ENCODE peak calls at places on chromosomes 3 and 15, in seven cellular contexts. M is HCT116, R is psoas muscle, W is GM23338, A is IMR-90, D is mucosa of descending colon, S is heart left ventricle. G is an unnamed sample.

GRCh38 chr15:85730001-85730820 is 64.5 kb downstream of the KLHL25 start:
- DNase-seq in S (peak; percentile 34), R (no peak), A (peak; percentile 71), M (peak; percentile 47), W (peak; percentile 83), D (no peak), G (peak; percentile 70)

GRCh38 chr15:81074773-81075172 is 59.3 kb upstream of the CFAP161 start:
- DNase-seq in M (no peak), D (no peak), A (no peak), R (no peak), S (no peak), W (no peak), G (no peak)

GRCh38 chr15:75696854-75697259 is 15.8 kb downstream of the CSPG4 start:
- DNase-seq in W (no peak), R (no peak), D (no peak), M (no peak), A (no peak), S (no peak), G (no peak)

GRCh38 chr15:74179983-74180688 is 6.6 kb downstream of the ISLR start:
- DNase-seq in M (no peak), A (peak; percentile 37), R (peak; percentile 65), D (peak; percentile 20), S (peak; percentile 49), W (no peak), G (no peak)

GRCh38 chr15:69992326-69992725 is 105.4 kb downstream of the TLE3 start:
- DNase-seq in S (no peak), R (no peak), W (no peak), M (no peak), D (no peak), A (no peak), G (peak; percentile 68)

GRCh38 chr15:101078669-101079323 is 159.6 kb downstream of the LRRK1 start:
- DNase-seq in D (no peak), R (no peak), M (no peak), A (no peak), S (no peak), W (no peak), G (no peak)

GRCh38 chr15:29670945-29671307 is 151.3 kb downstream of the TJP1 start:
- DNase-seq in W (no peak), D (peak; percentile 70), M (no peak), S (no peak), A (peak; percentile 61), R (no peak), G (no peak)

GRCh38 chr3:143634991-143635390 is 213.3 kb downstream of the SLC9A9 start:
- DNase-seq in R (no peak), A (no peak), S (no peak), D (peak; percentile 50), M (no peak), W (no peak), G (no peak)

GRCh38 chr15:65033659-65034269 is 4.3 kb upstream of the MTFMT start:
- DNase-seq in A (peak; percentile 66), W (peak; percentile 66), S (no peak), M (peak; percentile 31), R (no peak), D (no peak), G (peak; percentile 60)

DNA sequence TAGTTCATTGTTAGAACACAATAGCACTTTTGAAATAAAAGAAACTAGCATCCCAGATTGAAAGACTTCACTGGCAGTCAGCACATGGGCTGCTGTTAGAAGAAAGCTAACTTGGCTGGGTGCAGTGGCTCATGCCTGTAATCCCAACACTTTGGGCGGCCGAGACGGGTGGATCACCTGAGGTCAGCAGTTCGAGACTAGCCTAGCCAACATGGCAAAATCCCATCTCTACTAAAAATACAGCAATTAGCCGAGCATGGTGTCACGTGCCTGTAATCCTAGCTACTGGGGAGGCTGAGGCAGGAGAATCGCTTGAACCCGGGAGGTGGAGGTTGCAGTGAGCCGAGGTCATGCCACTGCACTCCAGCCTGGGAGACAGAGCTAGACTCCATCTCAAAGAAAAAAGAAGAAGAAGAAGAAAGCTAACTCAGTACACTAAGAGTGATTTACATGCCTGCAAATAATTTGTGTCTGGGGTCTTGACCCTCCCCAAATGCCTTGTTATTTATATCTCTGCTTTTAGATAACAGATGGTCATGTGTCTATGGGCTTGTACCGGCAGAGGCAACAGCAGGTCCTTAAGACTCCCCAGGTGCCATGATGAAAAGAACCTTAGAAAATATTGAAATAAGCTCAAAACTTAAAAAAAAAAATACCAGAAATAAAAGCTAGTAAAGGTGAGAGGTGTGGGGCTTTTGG is 9.7 kb downstream of the TPM1 start:
- DNase-seq in S (no peak), M (no peak), W (no peak), A (no peak), D (no peak), R (no peak), G (no peak)
- H3K4me1 ChIP-seq in S (peaks cover 48% of the 10 kb centered on the region), M (peaks cover 11% of the 10 kb centered on the region), W (peaks cover 30% of the 10 kb centered on the region), A (peaks cover 29% of the 10 kb centered on the region), D (peaks cover 66% of the 10 kb centered on the region), R (peaks cover 73% of the 10 kb centered on the region), G (peaks cover 68% of the 10 kb centered on the region)

GRCh38 chr3:107643038-107643883 is 120.5 kb downstream of the BBX start:
- DNase-seq in S (no peak), D (no peak), A (no peak), M (no peak), R (no peak), W (peak; percentile 73), G (no peak)
- TF ChIP-seq CTCF in S (no peak), D (no peak), A (peak; percentile 20), M (no peak), R (no peak), W (peak; percentile 59), G (peak; percentile 33)

GRCh38 chr15:92845109-92845508 is 55.0 kb upstream of the CHD2 start:
- DNase-seq in D (no peak), S (no peak), A (peak; percentile 58), R (no peak), W (no peak), M (no peak), G (peak; percentile 84)
- H3K4me1 ChIP-seq in D (peaks cover 10% of the 10 kb centered on the region), S (peaks cover 9% of the 10 kb centered on the region), A (peaks cover 18% of the 10 kb centered on the region), R (no peaks in the 10 kb centered on the region), W (peaks cover 6% of the 10 kb centered on the region), M (peaks cover 15% of the 10 kb centered on the region), G (no peaks in the 10 kb centered on the region)

GRCh38 chr15:23497710-23498111 is 50.7 kb upstream of the GOLGA6L2 start:
- DNase-seq in R (no peak), S (no peak), W (peak; percentile 44), A (no peak), M (no peak), D (no peak), G (peak; percentile 3)
- TF ChIP-seq CTCF in R (peak; percentile 19), S (peak; percentile 19), W (peak; percentile 49), A (no peak), M (peak; percentile 52), D (no peak), G (peak; percentile 35)

GRCh38 chr3:126679318-126679751 is 24.4 kb upstream of the TXNRD3 start:
- DNase-seq in W (peak; percentile 89), M (peak; percentile 68), S (peak; percentile 79), R (peak; percentile 82), D (peak; percentile 88), A (peak; percentile 62), G (peak; percentile 88)

GRCh38 chr3:126683069-126683468 is 21.0 kb upstream of the CHCHD6 start:
- DNase-seq in A (no peak), M (no peak), S (no peak), D (no peak), R (no peak), W (no peak), G (no peak)

GRCh38 chr3:126679831-126680677 is 24.0 kb upstream of the CHCHD6 start:
- DNase-seq in A (no peak), W (peak; percentile 23), M (no peak), S (no peak), D (no peak), R (no peak), G (no peak)

GRCh38 chr3:126683506-126683905 is 20.5 kb upstream of the CHCHD6 start:
- DNase-seq in W (no peak), A (no peak), M (no peak), D (no peak), S (no peak), R (no peak), G (no peak)

GRCh38 chr3:126682046-126682445 is 22.0 kb upstream of the CHCHD6 start:
- DNase-seq in A (no peak), M (no peak), S (no peak), D (no peak), W (no peak), R (no peak), G (no peak)
- H3K4me1 ChIP-seq in A (no peaks in the 10 kb centered on the region), M (no peaks in the 10 kb centered on the region), S (peaks cover 7% of the 10 kb centered on the region), D (no peaks in the 10 kb centered on the region), W (peaks cover 11% of the 10 kb centered on the region), R (no peaks in the 10 kb centered on the region), G (no peaks in the 10 kb centered on the region)

GRCh38 chr3:7800006-7800780 is 701.4 kb upstream of the LMCD1 start:
- DNase-seq in M (no peak), W (peak; percentile 3), A (no peak), D (no peak), S (no peak), R (no peak), G (no peak)
- TF ChIP-seq CTCF in M (peak; percentile 27), W (peak; percentile 43), A (no peak), D (no peak), S (peak; percentile 8), R (peak; percentile 10), G (peak; percentile 35)

DNA sequence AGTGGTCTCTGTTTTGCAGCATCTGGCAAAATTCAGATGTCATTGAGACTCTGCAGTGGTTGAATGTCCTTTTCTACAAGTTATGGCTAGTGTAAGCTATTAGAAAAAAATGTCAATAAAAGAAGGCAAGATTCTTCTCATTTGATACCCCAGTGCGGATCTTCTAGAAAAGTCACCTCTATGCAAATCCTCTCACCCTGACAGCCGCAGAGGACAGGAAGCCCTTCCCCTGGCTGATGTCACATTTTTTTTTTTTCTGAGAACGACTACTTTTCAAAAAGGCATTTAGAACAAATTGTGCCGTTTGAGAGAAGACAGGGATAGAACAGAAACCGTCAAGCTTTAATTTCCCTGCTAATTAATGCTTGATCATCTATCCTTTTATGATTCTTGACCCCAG is 183.6 kb downstream of the OPA1 start:
- DNase-seq in A (no peak), S (no peak), R (no peak), W (no peak), M (no peak), D (no peak), G (no peak)
- H3K4me1 ChIP-seq in A (no peaks in the 10 kb centered on the region), S (peaks cover 4% of the 10 kb centered on the region), R (no peaks in the 10 kb centered on the region), W (peaks cover 32% of the 10 kb centered on the region), M (peaks cover 8% of the 10 kb centered on the region), D (peaks cover 7% of the 10 kb centered on the region), G (peaks cover 6% of the 10 kb centered on the region)

DNA sequence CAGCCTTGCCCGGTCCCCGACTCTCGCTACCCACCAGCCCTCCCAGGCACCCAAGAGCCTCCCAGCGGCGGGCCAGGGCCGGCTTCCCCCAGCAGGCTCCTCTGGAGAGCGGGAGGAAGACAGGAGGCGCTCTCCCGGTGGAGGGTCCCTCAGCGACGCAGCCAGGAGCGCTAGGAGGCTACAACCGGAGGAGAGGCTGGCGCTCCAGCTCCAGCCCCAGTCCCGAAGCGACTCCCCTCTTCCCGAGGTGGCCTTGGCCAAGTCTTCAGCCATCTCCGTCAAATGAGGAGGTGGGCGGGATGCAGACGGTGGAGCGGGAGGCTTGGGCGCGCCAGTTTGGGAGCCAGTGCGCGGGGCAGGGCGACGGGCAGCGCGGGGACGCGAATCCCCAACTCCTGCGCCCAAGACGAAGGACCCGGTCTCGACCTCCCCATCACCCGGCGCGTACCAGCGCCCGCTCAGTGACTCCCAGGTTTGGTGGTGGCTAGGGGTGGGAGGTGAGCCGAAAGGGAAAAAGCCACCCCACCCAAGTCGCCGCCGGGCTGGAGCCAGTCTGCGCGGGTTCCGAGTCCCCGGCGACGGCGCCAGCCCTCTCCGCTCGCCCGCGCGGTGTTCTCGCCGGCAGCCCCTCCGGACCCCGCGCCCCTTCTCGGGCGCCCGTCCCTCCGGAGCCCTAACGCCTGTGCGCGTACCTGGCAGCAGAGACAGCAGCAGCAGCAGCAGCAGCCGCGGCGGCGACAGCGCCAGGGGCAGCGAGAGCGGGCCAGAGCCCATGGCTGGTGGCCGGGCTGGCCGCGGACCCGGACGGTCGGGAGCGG is 566 bp downstream of the CHRNA3 start:
- DNase-seq in S (no peak), D (no peak), W (peak; percentile 80), R (no peak), A (no peak), M (no peak), G (peak; percentile 15)
- TF ChIP-seq CTCF in S (no peak), D (no peak), W (peak; percentile 52), R (no peak), A (peak; percentile 14), M (no peak), G (peak; percentile 28)

G was measured in cardiac muscle cell.